ENCODE peak calls at places on chromosomes 5 and 9, in seven cellular contexts. N is upper lobe of right lung; X is tibial artery; D is aorta; G is naive thymus-derived CD4-positive, alpha-beta T cell; Y is DND-41; E is endodermal cell. Q is an unnamed sample.

GRCh38 chr9:37100317-37100716 is 20.1 kb upstream of the ZCCHC7 start:
- DNase-seq in N (no peak), X (no peak), D (no peak), G (no peak), Y (no peak), E (peak; percentile 61), Q (no peak)

GRCh38 chr5:171127314-171127713 is 181.7 kb upstream of the TLX3 start:
- DNase-seq in N (no peak), X (no peak), D (no peak), G (no peak), Y (no peak), E (no peak), Q (no peak)

GRCh38 chr9:83336696-83337095 is 201.5 kb downstream of the FRMD3 start:
- DNase-seq in N (no peak), X (no peak), D (no peak), G (no peak), Y (no peak), E (no peak), Q (no peak)

GRCh38 chr5:38783011-38783551 is 62.7 kb upstream of the OSMR start:
- DNase-seq in N (no peak), X (peak; percentile 49), D (no peak), G (no peak), Y (no peak), E (no peak), Q (no peak)

GRCh38 chr9:8868632-8869031 is 1069.1 kb upstream of the DMAC1 start:
- DNase-seq in N (no peak), X (no peak), D (no peak), G (no peak), Y (no peak), E (no peak), Q (no peak)

GRCh38 chr9:90778746-90779145 is 22.9 kb upstream of the SYK start:
- DNase-seq in N (no peak), X (no peak), D (no peak), G (no peak), Y (no peak), E (no peak), Q (no peak)

GRCh38 chr9:89453452-89453851 is 44.5 kb downstream of the SEMA4D start:
- DNase-seq in N (no peak), X (no peak), D (peak; percentile 60), G (no peak), Y (no peak), E (no peak), Q (no peak)

GRCh38 chr9:81373294-81373693 is 316.1 kb downstream of the TLE1 start:
- DNase-seq in N (no peak), X (no peak), D (no peak), G (no peak), Y (no peak), E (no peak), Q (no peak)

GRCh38 chr5:135241536-135241935 is 157.5 kb downstream of the MACROH2A1 start:
- DNase-seq in N (peak; percentile 28), X (no peak), D (no peak), G (no peak), Y (no peak), E (peak; percentile 15), Q (no peak)

GRCh38 chr9:93871286-93871685 is 83.9 kb downstream of the BARX1 start:
- DNase-seq in N (no peak), X (no peak), D (no peak), G (no peak), Y (no peak), E (peak; percentile 65), Q (no peak)

GRCh38 chr9:127116088-127116726 is 6.2 kb downstream of the ANGPTL2 start:
- DNase-seq in N (peak; percentile 21), X (no peak), D (no peak), G (no peak), Y (peak; percentile 36), E (no peak), Q (no peak)

GRCh38 chr9:122900791-122901190 is 4.4 kb downstream of the RC3H2 start:
- DNase-seq in N (no peak), X (no peak), D (no peak), G (no peak), Y (no peak), E (no peak), Q (no peak)

GRCh38 chr5:124630767-124631704 is 115.4 kb downstream of the ZNF608 start:
- DNase-seq in N (no peak), X (no peak), D (no peak), G (no peak), Y (no peak), E (no peak), Q (no peak)

GRCh38 chr9:135760465-135760864 is 58.5 kb downstream of the KCNT1 start:
- DNase-seq in N (no peak), X (no peak), D (no peak), G (no peak), Y (no peak), E (no peak), Q (no peak)

GRCh38 chr5:100444961-100445360 is 90.2 kb upstream of the FAM174A start:
- DNase-seq in N (no peak), X (no peak), D (peak; percentile 42), G (no peak), Y (no peak), E (no peak), Q (no peak)

GRCh38 chr9:31542384-31543055 is 841.9 kb upstream of the ACO1 start:
- DNase-seq in N (no peak), X (peak; percentile 32), D (no peak), G (peak; percentile 13), Y (no peak), E (peak; percentile 67), Q (no peak)

GRCh38 chr5:19701731-19702130 is 286.3 kb downstream of the CDH18 start:
- DNase-seq in N (no peak), X (no peak), D (no peak), G (no peak), Y (no peak), E (no peak), Q (no peak)

GRCh38 chr5:114120166-114120565 is 241.7 kb upstream of the KCNN2 start:
- DNase-seq in N (no peak), X (no peak), D (no peak), G (no peak), Y (no peak), E (no peak), Q (no peak)

GRCh38 chr5:95217881-95218280 is 67.0 kb downstream of the MCTP1 start:
- DNase-seq in N (no peak), X (no peak), D (no peak), G (no peak), Y (no peak), E (no peak), Q (no peak)

DNA sequence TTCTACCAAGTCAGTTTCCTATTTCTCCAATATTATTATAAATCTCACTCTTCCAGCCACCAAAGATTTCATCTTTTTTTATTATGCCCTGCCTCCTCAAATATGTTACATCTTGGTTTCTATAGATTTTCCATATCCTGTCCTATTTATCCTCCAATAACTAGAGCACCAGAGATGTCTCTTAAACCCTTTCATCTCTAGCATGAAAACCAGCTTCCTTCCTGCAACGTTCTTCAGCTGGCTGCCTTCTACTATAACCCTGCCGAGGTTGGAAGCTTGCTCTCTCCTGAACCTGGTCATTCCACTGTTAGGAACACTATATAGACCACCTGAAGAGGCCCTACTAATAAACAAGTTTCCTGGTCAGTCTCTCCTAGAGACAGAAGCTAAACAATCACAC is 27.9 kb downstream of the FAM169A start:
- DNase-seq in N (no peak), X (no peak), D (no peak), G (no peak), Y (no peak), E (no peak), Q (no peak)
- H3K4me3 ChIP-seq in N (no peak overlapping the region), X (no peak overlapping the region), D (no peak overlapping the region), G (no peak overlapping the region), Y (no peak overlapping the region), E (no peak overlapping the region), Q (no peak overlapping the region)

DNA sequence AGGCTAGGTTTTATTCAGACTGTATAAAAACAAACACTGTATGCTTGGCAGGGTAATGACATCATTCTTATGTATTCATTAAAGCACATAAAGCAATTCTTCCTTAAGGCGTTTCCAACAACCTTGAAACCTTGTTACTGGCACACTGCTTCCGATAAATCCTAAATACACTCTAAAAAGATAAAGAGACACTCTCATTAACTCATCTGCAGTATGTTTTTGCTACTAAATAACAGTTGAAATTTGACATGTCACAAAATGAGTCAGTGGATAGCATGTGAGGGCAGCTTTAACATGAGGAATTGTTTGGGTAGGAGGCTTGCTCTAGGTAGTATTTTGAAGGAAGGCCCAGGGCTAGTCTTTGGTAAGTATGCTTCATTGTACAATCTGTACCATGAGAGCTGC is 13.7 kb downstream of the YIPF5 start:
- DNase-seq in N (no peak), X (no peak), D (no peak), G (no peak), Y (no peak), E (no peak), Q (no peak)
- H3K27ac ChIP-seq in N (no peak overlapping the region), X (no peak overlapping the region), D (no peak overlapping the region), G (no peak overlapping the region), Y (no peak overlapping the region), E (no peak overlapping the region), Q (no peak overlapping the region)

DNA sequence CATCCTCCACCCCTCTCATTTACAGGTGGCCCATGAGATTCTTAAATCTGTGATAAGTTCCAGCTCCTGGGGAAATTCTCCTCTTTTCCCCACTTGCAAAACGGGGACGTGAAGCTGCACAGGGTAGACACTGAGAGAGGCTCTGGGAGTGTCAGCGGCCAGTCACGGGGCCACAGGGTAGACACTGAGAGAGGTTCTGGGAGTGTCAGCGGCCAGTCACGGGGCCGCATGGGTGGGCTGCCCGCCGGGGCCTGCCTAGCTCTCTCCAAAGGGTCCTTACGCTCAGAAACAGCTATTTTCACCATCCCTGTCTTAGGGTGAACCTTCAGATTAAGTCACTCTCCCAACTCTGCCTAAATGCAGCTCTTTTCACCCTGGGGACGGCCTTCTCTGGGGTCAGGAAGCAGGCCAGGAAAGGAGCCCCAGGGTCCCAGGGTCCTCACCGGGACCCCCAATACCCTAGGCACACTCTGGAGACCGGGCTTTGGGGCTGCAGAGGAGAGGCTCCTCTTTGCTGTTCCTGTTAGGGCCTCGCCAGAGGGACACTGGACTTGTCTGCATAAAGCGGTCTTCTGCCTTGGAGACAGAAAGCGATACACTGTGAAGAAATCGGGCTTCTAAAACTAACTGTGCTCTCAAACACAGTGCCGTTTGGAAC is 1.5 kb downstream of the FAM78A start:
- DNase-seq in N (peak; percentile 81), X (peak; percentile 57), D (no peak), G (no peak), Y (peak; percentile 36), E (no peak), Q (no peak)
- H3K4me3 ChIP-seq in N (peak overlapping the region; percentile 67), X (peak overlapping the region; percentile 74), D (no peak overlapping the region), G (peak overlapping the region; percentile 95), Y (peak overlapping the region; percentile 84), E (no peak overlapping the region), Q (peak overlapping the region; percentile 86)

GRCh38 chr5:32827981-32828380 is 116.9 kb downstream of the NPR3 start:
- DNase-seq in N (no peak), X (no peak), D (no peak), G (no peak), Y (no peak), E (no peak), Q (no peak)

GRCh38 chr5:32831630-32832029 is 120.5 kb downstream of the NPR3 start:
- DNase-seq in N (no peak), X (no peak), D (no peak), G (no peak), Y (no peak), E (no peak), Q (no peak)

GRCh38 chr5:32833621-32834102 is 122.5 kb downstream of the NPR3 start:
- DNase-seq in N (no peak), X (no peak), D (no peak), G (no peak), Y (no peak), E (no peak), Q (no peak)

GRCh38 chr5:32833127-32833526 is 122.0 kb downstream of the NPR3 start:
- DNase-seq in N (no peak), X (no peak), D (no peak), G (no peak), Y (no peak), E (no peak), Q (no peak)

GRCh38 chr5:32828492-32828891 is 117.4 kb downstream of the NPR3 start:
- DNase-seq in N (no peak), X (no peak), D (no peak), G (no peak), Y (no peak), E (no peak), Q (no peak)
- H3K27ac ChIP-seq in N (no peak overlapping the region), X (peak overlapping the region; percentile 63), D (no peak overlapping the region), G (no peak overlapping the region), Y (no peak overlapping the region), E (no peak overlapping the region), Q (no peak overlapping the region)

Q was measured in coronary artery.